ENCODE peak calls at places on chromosomes 12 and 14, in seven cellular contexts. N is GM19239; K is kidney; A is midbrain; G is effector CD8-positive, alpha-beta T cell; M is GM23338; X is colonic mucosa. Q is an unnamed sample.

GRCh38 chr14:101562659-101563351 is 1.5 kb downstream of the DIO3 start:
- DNase-seq in K (peak; percentile 51), X (no peak), G (no peak), N (no peak), M (peak; percentile 9), A (no peak), Q (peak; percentile 48)

GRCh38 chr12:67649165-67650126 is 901 bp downstream of the DYRK2 start:
- DNase-seq in N (peak; percentile 28), K (peak; percentile 85), X (peak; percentile 58), A (no peak), M (peak; percentile 32), G (no peak), Q (peak; percentile 62)

GRCh38 chr14:106268013-106268727 is 741.8 kb downstream of the TMEM121 start:
- DNase-seq in N (no peak), X (peak; percentile 45), K (no peak), M (no peak), G (peak; percentile 60), A (no peak), Q (no peak)

GRCh38 chr14:21068521-21069387 is 1.4 kb upstream of the ARHGEF40 start:
- DNase-seq in A (peak; percentile 71), X (peak; percentile 73), G (peak; percentile 25), M (peak; percentile 88), N (no peak), K (peak; percentile 79), Q (peak; percentile 57)

GRCh38 chr12:83199069-83199468 is 512.4 kb downstream of the TMTC2 start:
- DNase-seq in K (no peak), A (no peak), M (peak; percentile 24), X (no peak), N (no peak), G (no peak), Q (no peak)

GRCh38 chr12:53739285-53740129 is 12.3 kb upstream of the CALCOCO1 start:
- DNase-seq in M (peak; percentile 33), K (no peak), G (no peak), A (no peak), X (no peak), N (no peak), Q (no peak)

GRCh38 chr14:33477752-33478151 is 473.1 kb downstream of the EGLN3 start:
- DNase-seq in X (no peak), M (peak; percentile 27), A (peak; percentile 63), G (no peak), N (no peak), K (no peak), Q (no peak)

GRCh38 chr14:104030958-104031357 is 54.5 kb upstream of the ASPG start:
- DNase-seq in G (no peak), A (no peak), M (no peak), N (no peak), X (no peak), K (no peak), Q (no peak)

GRCh38 chr14:65348137-65348536 is 64.4 kb upstream of the FUT8 start:
- DNase-seq in N (no peak), G (no peak), K (no peak), X (no peak), M (no peak), A (no peak), Q (no peak)

GRCh38 chr14:58898655-58899316 is 261.0 kb downstream of the DACT1 start:
- DNase-seq in M (no peak), K (no peak), X (no peak), A (no peak), G (no peak), N (no peak), Q (no peak)

GRCh38 chr14:101716077-101716950 is 45.2 kb upstream of the PPP2R5C start:
- DNase-seq in X (peak; percentile 16), M (no peak), N (no peak), K (no peak), A (no peak), G (no peak), Q (no peak)

GRCh38 chr12:80565276-80565675 is 121.2 kb downstream of the PTPRQ start:
- DNase-seq in K (no peak), M (no peak), N (no peak), G (no peak), A (no peak), X (no peak), Q (no peak)

GRCh38 chr14:57346741-57347140 is 43.6 kb upstream of the NAA30 start:
- DNase-seq in A (no peak), N (no peak), G (no peak), X (no peak), M (no peak), K (no peak), Q (no peak)

GRCh38 chr12:34119366-34119765 is 97.1 kb downstream of the ALG10 start:
- DNase-seq in N (no peak), G (no peak), X (no peak), A (no peak), K (no peak), M (no peak), Q (no peak)